ENCODE peak calls at places on chromosomes 1 and 21, in eight cellular contexts. H, U, X, A, Q, D, F and R are unnamed samples.

GRCh38 chr21:45420061-45420521 is 15.1 kb downstream of the COL18A1 start:
- DNase-seq in U (no peak), D (no peak), F (no peak), A (no peak), X (peak; percentile 37), Q (peak; percentile 58), H (peak; percentile 5), R (no peak)

GRCh38 chr21:45296638-45297037 is 8.9 kb upstream of the POFUT2 start:
- DNase-seq in D (no peak), Q (peak; percentile 40), H (no peak), U (no peak), F (peak; percentile 15), X (peak; percentile 22), A (no peak), R (no peak)

GRCh38 chr1:31843506-31843905 is 27.7 kb upstream of the SPOCD1 start:
- DNase-seq in H (no peak), Q (peak; percentile 11), F (no peak), A (peak; percentile 23), U (peak; percentile 73), D (no peak), X (no peak), R (no peak)

GRCh38 chr21:28337319-28337718 is 655.4 kb downstream of the LTN1 start:
- DNase-seq in A (no peak), D (no peak), U (peak; percentile 86), F (no peak), H (peak; percentile 39), Q (no peak), X (no peak), R (no peak)

GRCh38 chr1:149931212-149931805 is 3.7 kb upstream of the SF3B4 start:
- DNase-seq in A (no peak), X (no peak), Q (no peak), F (no peak), H (no peak), U (no peak), D (no peak), R (no peak)

GRCh38 chr21:29349702-29350101 is 51.0 kb downstream of the BACH1 start:
- DNase-seq in A (no peak), U (no peak), F (no peak), Q (no peak), X (no peak), H (peak; percentile 39), D (no peak), R (no peak)

GRCh38 chr1:157156058-157156541 is 17.9 kb upstream of the ETV3 start:
- DNase-seq in U (peak; percentile 56), D (peak; percentile 51), A (peak; percentile 55), F (peak; percentile 71), H (peak; percentile 86), Q (peak; percentile 86), X (peak; percentile 82), R (peak; percentile 81)

GRCh38 chr1:215141460-215141859 is 58.9 kb downstream of the KCNK2 start:
- DNase-seq in Q (no peak), F (no peak), X (no peak), H (no peak), U (no peak), A (no peak), D (no peak), R (no peak)

GRCh38 chr21:45034556-45035476 is 39.6 kb upstream of the ADARB1 start:
- DNase-seq in Q (peak; percentile 64), U (no peak), A (no peak), F (peak; percentile 17), H (no peak), D (no peak), X (no peak), R (no peak)

GRCh38 chr1:5448486-5448885 is 543.7 kb downstream of the NPHP4 start:
- DNase-seq in D (no peak), U (no peak), X (no peak), F (no peak), H (no peak), A (no peak), Q (no peak), R (no peak)

GRCh38 chr1:236154671-236155398 is 12.5 kb downstream of the GPR137B start:
- DNase-seq in H (no peak), D (no peak), Q (no peak), X (no peak), A (no peak), U (no peak), F (no peak), R (no peak)

GRCh38 chr1:172002725-172003345 is 161.5 kb downstream of the DNM3 start:
- DNase-seq in H (peak; percentile 70), A (no peak), X (no peak), F (peak; percentile 28), D (no peak), Q (no peak), U (peak; percentile 80), R (no peak)

GRCh38 chr1:62299426-62300200 is 19.6 kb downstream of the KANK4 start:
- DNase-seq in H (no peak), A (no peak), F (no peak), U (no peak), D (peak; percentile 64), X (no peak), Q (no peak), R (no peak)

GRCh38 chr1:206809504-206810084 is 37.3 kb upstream of the IL10 start:
- DNase-seq in D (no peak), U (peak; percentile 60), X (no peak), F (no peak), Q (no peak), A (no peak), H (peak; percentile 34), R (no peak)

GRCh38 chr1:228399531-228400236 is 7.0 kb downstream of the TRIM11 start:
- DNase-seq in Q (peak; percentile 30), D (no peak), X (no peak), F (no peak), A (no peak), U (no peak), H (no peak), R (no peak)

GRCh38 chr1:104378414-104378813 is 628.7 kb downstream of the AMY1C start:
- DNase-seq in F (no peak), D (no peak), Q (no peak), X (no peak), A (no peak), U (no peak), H (no peak), R (no peak)

GRCh38 chr1:203274603-203275381 is 30.5 kb upstream of the BTG2 start:
- DNase-seq in Q (peak; percentile 93), X (no peak), A (peak; percentile 90), H (peak; percentile 30), F (peak; percentile 83), D (no peak), U (no peak), R (no peak)

GRCh38 chr1:233613252-233614172 is at the start of gene KCNK1:
- DNase-seq in D (no peak), U (peak; percentile 87), F (peak; percentile 79), X (peak; percentile 77), Q (peak; percentile 67), H (peak; percentile 86), A (peak; percentile 65), R (peak; percentile 63)

GRCh38 chr1:180773210-180773865 is 139.4 kb upstream of the KIAA1614 start:
- DNase-seq in D (no peak), F (no peak), A (no peak), U (peak; percentile 43), H (no peak), Q (no peak), X (no peak), R (no peak)

GRCh38 chr1:147202576-147202975 is 22.6 kb downstream of the FMO5 start:
- DNase-seq in D (no peak), Q (no peak), H (no peak), U (no peak), F (no peak), X (no peak), A (no peak), R (no peak)

GRCh38 chr1:108316545-108316944 is 72.7 kb upstream of the NBPF4 start:
- DNase-seq in Q (no peak), U (peak; percentile 12), D (no peak), X (no peak), F (no peak), H (no peak), A (no peak), R (no peak)
- TF ChIP-seq CTCF in Q (no peak), U (peak; percentile 28), D (no peak), X (no peak), F (no peak), H (peak; percentile 28), A (no peak), R (peak; percentile 36)

GRCh38 chr1:33610391-33610790 is 137.9 kb downstream of the ZSCAN20 start:
- DNase-seq in X (no peak), D (no peak), H (no peak), Q (no peak), F (no peak), U (no peak), A (no peak), R (no peak)
- TF ChIP-seq CTCF in X (no peak), D (no peak), H (no peak), Q (no peak), F (no peak), U (no peak), A (no peak), R (no peak)

GRCh38 chr1:230087722-230088115 is 20.7 kb downstream of the GALNT2 start:
- DNase-seq in X (no peak), U (no peak), D (no peak), F (no peak), Q (no peak), A (no peak), H (no peak), R (no peak)
- TF ChIP-seq CTCF in X (no peak), U (no peak), D (no peak), F (no peak), Q (no peak), A (no peak), H (no peak), R (no peak)

DNA sequence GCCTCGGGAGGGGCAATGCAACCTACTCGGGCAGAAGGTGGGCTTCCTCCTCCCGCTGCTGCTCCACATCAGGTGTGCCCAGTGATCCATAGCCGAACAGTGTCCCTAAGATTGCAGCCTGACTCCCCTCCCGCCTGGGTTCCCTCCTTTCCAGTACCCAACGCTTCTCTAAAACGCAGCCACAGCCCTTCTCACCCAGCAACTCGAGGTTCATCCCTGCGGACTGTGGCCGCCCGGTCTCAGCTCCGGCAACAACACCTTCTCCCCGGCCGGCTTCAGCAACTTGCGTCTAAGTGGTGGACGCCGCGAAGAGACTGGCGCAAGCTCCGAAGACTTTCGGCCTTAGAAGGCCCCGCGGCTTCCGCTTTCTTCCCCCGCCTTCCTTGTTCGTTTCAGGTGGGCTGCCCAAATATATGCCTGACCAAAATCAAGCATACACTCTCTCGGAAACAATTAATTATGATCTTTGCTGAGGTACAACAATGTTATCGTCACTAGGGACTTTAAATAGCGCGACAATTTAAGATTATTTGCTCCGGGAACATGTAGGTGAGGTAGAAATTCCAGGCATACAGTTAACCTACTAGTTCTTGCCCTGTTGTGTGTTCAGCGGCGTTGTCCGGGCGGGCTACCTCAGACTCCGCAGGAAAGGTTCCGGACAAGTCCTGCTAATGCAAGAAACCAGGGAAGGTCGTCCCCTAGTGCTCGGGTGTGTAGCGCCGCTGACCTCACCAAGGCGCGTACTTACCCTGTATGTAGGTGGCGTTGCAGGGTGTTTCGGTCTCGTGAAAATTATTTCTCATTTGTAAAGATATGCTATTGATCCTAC is at the start of gene RBBP5:
- DNase-seq in A (peak; percentile 94), H (peak; percentile 96), Q (peak; percentile 97), D (peak; percentile 88), U (peak; percentile 99), F (peak; percentile 96), X (peak; percentile 94), R (peak; percentile 89)
- TF ChIP-seq CTCF in A (peak; percentile 30), H (peak; percentile 79), Q (peak; percentile 68), D (peak; percentile 71), U (peak; percentile 66), F (peak; percentile 61), X (peak; percentile 69), R (peak; percentile 71)